ENCODE peak calls at places on chromosome 10, in eight cellular contexts. U is psoas muscle, F is brain microvascular endothelial cell, K is WTC11, G is NB4, Y is bronchial epithelial cell, V is transverse colon, Q is GM13977. A is an unnamed sample.

GRCh38 chr10:24898501-24898900 is 53.9 kb downstream of the PRTFDC1 start:
- DNase-seq in F (no peak), V (no peak), G (no peak), Q (no peak), U (no peak), K (no peak), Y (no peak), A (no peak)

GRCh38 chr10:79431891-79432831 is 13.3 kb downstream of the ZCCHC24 start:
- DNase-seq in G (no peak), U (peak; percentile 52), V (no peak), Q (no peak), K (no peak), Y (no peak), F (no peak), A (no peak)

GRCh38 chr10:91472911-91473310 is 62.8 kb downstream of the HECTD2 start:
- DNase-seq in Y (no peak), G (no peak), F (no peak), V (no peak), U (no peak), Q (no peak), K (no peak), A (no peak)

GRCh38 chr10:101601541-101601940 is 13.4 kb downstream of the DPCD start:
- DNase-seq in Q (no peak), F (no peak), U (no peak), G (no peak), V (no peak), K (no peak), Y (no peak), A (no peak)

GRCh38 chr10:91511549-91512330 is 101.6 kb downstream of the HECTD2 start:
- DNase-seq in F (peak; percentile 68), Y (peak; percentile 81), U (no peak), V (no peak), Q (peak; percentile 19), G (peak; percentile 8), K (no peak), A (no peak)

GRCh38 chr10:120950103-120950561 is 99.0 kb downstream of the WDR11 start:
- DNase-seq in G (no peak), F (peak; percentile 36), U (peak; percentile 23), V (no peak), Q (no peak), K (peak; percentile 47), Y (no peak), A (no peak)

GRCh38 chr10:129038490-129039011 is 428.5 kb upstream of the MGMT start:
- DNase-seq in Q (no peak), G (no peak), F (no peak), K (no peak), V (no peak), Y (no peak), U (no peak), A (no peak)

GRCh38 chr10:126926568-126926967 is 21.3 kb downstream of the DOCK1 start:
- DNase-seq in F (no peak), U (no peak), Y (no peak), G (no peak), V (no peak), K (no peak), Q (no peak), A (no peak)

GRCh38 chr10:93815304-93816091 is 57.8 kb downstream of the LGI1 start:
- DNase-seq in V (no peak), F (peak; percentile 25), Y (no peak), K (peak; percentile 14), U (no peak), G (peak; percentile 46), Q (no peak), A (no peak)

GRCh38 chr10:33228426-33228825 is 106.0 kb downstream of the NRP1 start:
- DNase-seq in Q (no peak), Y (no peak), V (no peak), K (no peak), G (no peak), U (no peak), F (no peak), A (no peak)

GRCh38 chr10:18350340-18350739 is 210.1 kb downstream of the CACNB2 start:
- DNase-seq in F (no peak), K (no peak), Y (no peak), V (no peak), G (no peak), Q (no peak), U (no peak), A (no peak)

GRCh38 chr10:74419491-74420466 is 268.8 kb downstream of the ADK start:
- DNase-seq in F (peak; percentile 34), K (no peak), V (peak; percentile 16), U (no peak), Q (peak; percentile 21), Y (peak; percentile 25), G (peak; percentile 39), A (peak; percentile 44)

GRCh38 chr10:6082496-6083395 is 6.1 kb upstream of the RBM17 start:
- DNase-seq in Q (no peak), Y (no peak), F (no peak), K (no peak), V (no peak), U (no peak), G (no peak), A (no peak)

GRCh38 chr10:480928-481551 is 208.4 kb downstream of the DIP2C start:
- DNase-seq in Y (no peak), K (no peak), G (no peak), Q (no peak), V (no peak), U (no peak), F (peak; percentile 42), A (no peak)

GRCh38 chr10:47453435-47454293 is 30.3 kb downstream of the ANXA8 start:
- DNase-seq in K (no peak), U (no peak), Q (peak; percentile 19), Y (no peak), F (no peak), G (no peak), V (no peak), A (no peak)

GRCh38 chr10:30063098-30063497 is 3.7 kb upstream of the JCAD start:
- DNase-seq in K (no peak), U (no peak), Y (no peak), G (no peak), F (no peak), V (no peak), Q (no peak), A (no peak)

GRCh38 chr10:76869931-76870330 is 767.7 kb downstream of the KCNMA1 start:
- DNase-seq in F (no peak), Y (no peak), K (no peak), V (no peak), Q (no peak), U (no peak), G (peak; percentile 4), A (no peak)

GRCh38 chr10:44936314-44936975 is 23.2 kb upstream of the RASSF4 start:
- DNase-seq in F (no peak), V (no peak), K (no peak), Y (no peak), U (no peak), Q (no peak), G (no peak), A (no peak)

GRCh38 chr10:7832060-7832459 is 13.8 kb downstream of the TAF3 start:
- DNase-seq in G (no peak), U (no peak), Q (no peak), Y (no peak), V (no peak), K (no peak), F (no peak), A (no peak)

GRCh38 chr10:7833210-7833609 is 14.9 kb downstream of the TAF3 start:
- DNase-seq in G (no peak), F (no peak), Q (no peak), U (no peak), V (no peak), K (no peak), Y (no peak), A (no peak)

DNA sequence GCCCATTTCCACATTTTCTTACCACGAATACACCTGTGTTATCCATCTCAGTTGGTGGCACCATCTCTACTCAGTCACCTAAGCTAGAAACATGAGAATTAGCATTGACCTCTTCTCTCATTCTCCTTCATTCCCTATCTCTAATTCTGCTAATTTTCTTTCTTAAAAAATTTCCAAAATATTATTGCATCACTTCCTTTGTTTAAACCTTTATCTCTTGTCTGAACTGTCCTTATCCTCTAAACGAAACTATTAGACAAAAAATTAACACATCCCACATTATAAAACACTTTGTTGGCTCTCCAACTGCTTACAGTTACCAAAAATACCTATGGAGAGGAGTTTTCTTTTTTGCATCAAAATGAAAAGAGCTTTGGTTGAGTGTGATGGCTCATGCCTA is 18.3 kb downstream of the TAF3 start:
- DNase-seq in Q (no peak), V (no peak), U (no peak), G (no peak), Y (no peak), K (no peak), F (no peak), A (no peak)
- TF ChIP-seq CTCF in Q (no peak), V (no peak), U (no peak), G (no peak), Y (no peak), K (no peak), F (no peak), A (no peak)

GRCh38 chr10:113616244-113617074 is 47.4 kb downstream of the NRAP start:
- DNase-seq in K (no peak), G (peak; percentile 27), F (peak; percentile 2), V (no peak), U (no peak), Q (no peak), Y (peak; percentile 12), A (no peak)
- TF ChIP-seq CTCF in K (peak; percentile 33), G (peak; percentile 65), F (peak; percentile 47), V (peak; percentile 12), U (peak; percentile 27), Q (peak; percentile 24), Y (peak; percentile 38), A (no peak)

DNA sequence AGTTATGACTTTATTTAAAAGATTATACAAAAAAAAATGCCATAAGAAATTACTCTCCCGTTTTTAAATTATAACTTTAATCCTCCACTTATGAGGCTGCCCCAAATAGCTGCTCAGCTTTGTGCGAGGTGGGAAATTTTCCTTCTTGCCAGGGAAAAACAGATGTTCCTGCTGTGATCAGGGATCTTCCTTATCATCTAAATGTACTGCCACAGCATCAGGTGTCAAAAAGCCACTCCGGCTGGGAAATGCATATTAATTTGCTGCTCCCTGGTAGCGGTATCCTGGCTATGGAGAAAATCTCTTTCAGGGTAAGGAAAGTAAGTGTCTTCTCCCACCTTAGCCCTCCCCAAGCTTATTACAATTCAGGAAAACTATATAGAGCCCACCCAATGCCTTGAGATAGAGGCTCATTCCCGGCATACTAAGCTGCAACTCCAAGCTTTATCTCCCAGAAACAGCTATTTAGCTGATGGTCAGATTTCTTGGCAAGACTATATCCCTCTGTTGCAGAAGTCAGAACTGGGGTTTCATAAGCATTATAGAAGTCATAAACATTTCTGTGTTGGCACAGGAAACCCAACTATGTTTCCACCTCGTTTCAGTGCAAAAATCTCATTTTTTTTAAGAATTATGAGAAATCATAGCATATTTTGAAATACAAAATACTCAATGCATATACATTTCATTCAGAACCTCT is 360.4 kb downstream of the PARD3 start:
- DNase-seq in K (no peak), Q (no peak), F (no peak), U (no peak), G (no peak), Y (no peak), V (no peak), A (no peak)
- TF ChIP-seq CTCF in K (no peak), Q (no peak), F (no peak), U (no peak), G (no peak), Y (no peak), V (no peak), A (no peak)

DNA sequence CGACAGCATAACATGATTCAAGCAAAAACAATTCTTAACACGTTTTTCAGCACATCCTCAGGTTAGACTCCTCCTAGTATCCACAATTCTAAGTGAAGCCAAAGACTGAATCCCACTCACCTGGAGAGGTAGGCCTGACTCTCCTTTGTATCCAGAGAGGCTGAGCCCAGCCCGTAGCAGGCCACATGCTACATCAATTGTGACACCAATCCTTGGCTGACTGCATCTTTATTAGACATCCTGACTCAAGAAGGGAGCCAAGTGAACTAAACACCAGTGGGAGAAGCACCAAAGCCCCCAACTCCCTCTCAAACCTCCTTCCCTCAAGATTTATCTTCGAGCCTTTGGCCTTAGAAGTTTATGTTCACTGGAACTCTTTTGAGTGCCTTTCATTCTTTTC is 125.5 kb upstream of the PDLIM1 start:
- DNase-seq in K (no peak), Q (no peak), G (no peak), Y (no peak), U (no peak), V (no peak), F (no peak), A (no peak)
- TF ChIP-seq CTCF in K (no peak), Q (no peak), G (no peak), Y (no peak), U (no peak), V (no peak), F (no peak), A (no peak)

A was measured in Calu3.